ENCODE peak calls at places on chromosomes 6 and 20, in eight cellular contexts. H, G, P, O, W, C, X and E are unnamed samples.

GRCh38 chr20:4763261-4763660 is 41.6 kb downstream of the PRND start:
- DNase-seq in W (no peak), H (no peak), C (no peak), O (peak), X (no peak), P (no peak), G (no peak), E (no peak)

GRCh38 chr6:126546771-126547170 is 206.9 kb downstream of the CENPW start:
- DNase-seq in G (no peak), O (peak), P (no peak), H (no peak), W (no peak), C (no peak), X (no peak), E (no peak)

GRCh38 chr6:53524455-53524815 is 20.5 kb downstream of the GCLC start:
- DNase-seq in H (no peak), O (peak), W (no peak), X (no peak), C (no peak), P (no peak), G (peak), E (no peak)

GRCh38 chr20:23362392-23363256 is 642 bp downstream of the GZF1 start:
- DNase-seq in P (no peak), G (peak), C (peak), O (peak), H (peak), W (peak), X (no peak), E (no peak)

GRCh38 chr20:44800398-44801046 is 9.8 kb downstream of the RIMS4 start:
- DNase-seq in W (no peak), X (no peak), C (no peak), H (no peak), P (no peak), O (no peak), G (no peak), E (no peak)

GRCh38 chr20:43728686-43729255 is 2.0 kb upstream of the GTSF1L start:
- DNase-seq in G (no peak), W (no peak), P (no peak), X (no peak), O (no peak), C (no peak), H (no peak), E (no peak)

GRCh38 chr20:7272512-7272911 is 505.0 kb downstream of the BMP2 start:
- DNase-seq in C (no peak), P (no peak), O (peak), X (no peak), W (no peak), G (no peak), H (no peak), E (no peak)

GRCh38 chr20:44745560-44746366 is at the start of gene KCNK15:
- DNase-seq in O (peak), G (peak), P (no peak), H (peak), W (no peak), C (peak), X (peak), E (no peak)

GRCh38 chr6:36963451-36964290 is 9.1 kb downstream of the PI16 start:
- DNase-seq in W (no peak), P (no peak), O (no peak), H (no peak), C (peak), G (no peak), X (no peak), E (peak)

GRCh38 chr6:111550953-111551352 is 54.7 kb downstream of the TRAF3IP2 start:
- DNase-seq in W (no peak), X (no peak), H (no peak), G (no peak), C (no peak), O (peak), P (no peak), E (no peak)

GRCh38 chr6:166636191-166636938 is 9.3 kb upstream of the RPS6KA2 start:
- DNase-seq in H (no peak), X (no peak), G (no peak), O (peak), W (no peak), P (no peak), C (no peak), E (no peak)

GRCh38 chr20:47785900-47786762 is 850 bp upstream of the SULF2 start:
- DNase-seq in C (peak), H (peak), G (peak), X (peak), P (peak), O (peak), W (peak), E (peak)

GRCh38 chr20:51800769-51801219 is 1.5 kb downstream of the SALL4 start:
- DNase-seq in P (no peak), H (no peak), X (no peak), G (peak), O (peak), C (no peak), W (peak), E (no peak)

GRCh38 chr6:52233975-52234823 is 10.1 kb downstream of the IL17F start:
- DNase-seq in X (no peak), O (peak), H (no peak), G (peak), P (peak), C (peak), W (peak), E (peak)

GRCh38 chr6:143562143-143562542 is 50.6 kb upstream of the FUCA2 start:
- DNase-seq in W (no peak), P (no peak), H (no peak), G (no peak), O (no peak), X (no peak), C (no peak), E (no peak)

GRCh38 chr6:27296106-27296783 is 15.8 kb downstream of the POM121L2 start:
- DNase-seq in W (no peak), X (no peak), H (no peak), O (peak), P (no peak), G (peak), C (no peak), E (no peak)

GRCh38 chr6:45021652-45022051 is 306.5 kb upstream of the RUNX2 start:
- DNase-seq in C (no peak), P (no peak), H (no peak), G (no peak), O (no peak), W (no peak), X (no peak), E (no peak)

GRCh38 chr6:161882196-161882595 is 608.3 kb upstream of the AGPAT4 start:
- DNase-seq in G (no peak), O (no peak), C (no peak), P (no peak), W (peak), X (no peak), H (no peak), E (no peak)

GRCh38 chr6:152948150-152948768 is 34.6 kb downstream of the FBXO5 start:
- DNase-seq in W (no peak), P (peak), C (peak), G (peak), O (peak), X (no peak), H (no peak), E (peak)

GRCh38 chr6:2738373-2738979 is 12.2 kb downstream of the MYLK4 start:
- DNase-seq in C (peak), H (peak), P (no peak), G (peak), X (no peak), W (peak), O (peak), E (peak)

GRCh38 chr6:159615923-159616322 is 77.1 kb downstream of the SOD2 start:
- DNase-seq in P (no peak), W (no peak), O (peak), H (no peak), C (no peak), X (no peak), G (no peak), E (no peak)

GRCh38 chr20:31566658-31567379 is 38.3 kb upstream of the ID1 start:
- DNase-seq in G (peak), C (no peak), W (no peak), X (no peak), P (no peak), O (no peak), H (no peak), E (no peak)

GRCh38 chr20:33531047-33531877 is 41.4 kb downstream of the CBFA2T2 start:
- DNase-seq in X (no peak), G (peak), O (peak), H (no peak), C (no peak), W (no peak), P (no peak), E (no peak)

GRCh38 chr20:41567615-41568014 is 50.6 kb downstream of the CHD6 start:
- DNase-seq in O (no peak), X (no peak), C (no peak), H (no peak), G (no peak), W (no peak), P (no peak), E (no peak)

GRCh38 chr6:20879526-20879925 is 345.3 kb downstream of the CDKAL1 start:
- DNase-seq in C (no peak), O (peak), P (no peak), X (no peak), G (no peak), H (no peak), W (no peak), E (no peak)

GRCh38 chr20:20549267-20549612 is 163.2 kb downstream of the RALGAPA2 start:
- DNase-seq in W (peak), H (no peak), G (peak), O (no peak), C (no peak), P (no peak), X (no peak), E (no peak)

GRCh38 chr20:50504231-50504823 is 5.9 kb upstream of the PTPN1 start:
- DNase-seq in W (no peak), H (no peak), C (no peak), G (no peak), P (no peak), O (no peak), X (no peak), E (no peak)

GRCh38 chr6:16688984-16689636 is 72.2 kb downstream of the ATXN1 start:
- DNase-seq in X (no peak), H (no peak), P (no peak), C (no peak), O (peak), W (no peak), G (no peak), E (no peak)

GRCh38 chr6:86192123-86192522 is 549.4 kb upstream of the SYNCRIP start:
- DNase-seq in C (peak), P (no peak), W (no peak), X (no peak), G (peak), O (no peak), H (no peak), E (no peak)

GRCh38 chr6:155084431-155085123 is 89.5 kb downstream of the TIAM2 start:
- DNase-seq in X (no peak), H (no peak), P (no peak), W (no peak), G (no peak), O (peak), C (no peak), E (no peak)

GRCh38 chr6:117600008-117600743 is 2.1 kb downstream of the GOPC start:
- DNase-seq in G (no peak), W (no peak), X (no peak), P (no peak), O (peak), H (no peak), C (no peak), E (no peak)

GRCh38 chr6:53587291-53587690 is 42.4 kb upstream of the GCLC start:
- DNase-seq in W (no peak), G (no peak), X (no peak), O (no peak), P (no peak), H (no peak), C (no peak), E (no peak)

GRCh38 chr20:17666491-17666890 is 15.6 kb downstream of the RRBP1 start:
- DNase-seq in C (no peak), G (no peak), O (peak), H (no peak), P (no peak), X (no peak), W (no peak), E (no peak)

GRCh38 chr6:19368511-19368910 is 468.7 kb upstream of the ID4 start:
- DNase-seq in C (no peak), W (no peak), H (no peak), P (peak), O (peak), G (no peak), X (no peak), E (no peak)

GRCh38 chr6:14781707-14782306 is 464.1 kb upstream of the JARID2 start:
- DNase-seq in W (no peak), H (no peak), C (no peak), G (no peak), O (no peak), P (no peak), X (no peak), E (no peak)

GRCh38 chr6:146913842-146914562 is 290.2 kb upstream of the STXBP5 start:
- DNase-seq in O (peak), X (no peak), P (peak), C (no peak), H (peak), G (peak), W (peak), E (no peak)
- TF ChIP-seq CTCF in O (no peak), X (no peak), P (no peak), C (no peak), H (no peak), G (no peak), W (no peak), E (no peak)

DNA sequence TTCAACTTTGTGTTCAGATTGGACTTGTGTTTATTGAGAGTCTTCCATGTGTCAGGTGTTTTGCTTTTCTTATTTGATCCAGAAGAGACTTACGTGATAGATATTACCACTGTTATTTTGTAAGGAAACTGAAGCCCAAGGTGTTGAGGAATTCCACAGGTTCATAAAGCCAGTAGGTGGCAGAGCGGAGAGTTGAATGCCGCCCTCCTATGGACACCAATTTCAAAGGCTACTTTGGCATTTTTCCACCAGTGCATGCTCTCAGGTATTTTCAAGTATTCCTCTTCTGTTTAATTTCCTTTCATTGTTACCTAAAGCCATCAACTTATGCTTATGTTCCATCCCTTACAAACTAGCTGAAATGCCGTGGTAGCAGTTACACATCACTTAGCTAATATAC is 14.0 kb upstream of the COL10A1 start:
- DNase-seq in X (no peak), G (peak), P (no peak), H (no peak), C (no peak), O (no peak), W (no peak), E (no peak)
- TF ChIP-seq CTCF in X (no peak), G (peak), P (no peak), H (no peak), C (no peak), O (no peak), W (no peak), E (no peak)

GRCh38 chr6:113758214-113758613 is 98.9 kb upstream of the MARCKS start:
- DNase-seq in H (no peak), O (no peak), P (no peak), X (no peak), W (no peak), C (no peak), G (no peak), E (no peak)

GRCh38 chr6:113754291-113754690 is 102.9 kb upstream of the MARCKS start:
- DNase-seq in O (no peak), P (no peak), C (no peak), X (no peak), G (no peak), H (no peak), W (no peak), E (no peak)

GRCh38 chr6:113758725-113759576 is 98.2 kb upstream of the MARCKS start:
- DNase-seq in O (peak), G (no peak), H (no peak), P (no peak), X (no peak), C (no peak), W (no peak), E (no peak)

GRCh38 chr6:113755449-113756289 is 101.5 kb upstream of the MARCKS start:
- DNase-seq in G (no peak), O (no peak), C (peak), W (no peak), P (no peak), X (peak), H (no peak), E (peak)

DNA sequence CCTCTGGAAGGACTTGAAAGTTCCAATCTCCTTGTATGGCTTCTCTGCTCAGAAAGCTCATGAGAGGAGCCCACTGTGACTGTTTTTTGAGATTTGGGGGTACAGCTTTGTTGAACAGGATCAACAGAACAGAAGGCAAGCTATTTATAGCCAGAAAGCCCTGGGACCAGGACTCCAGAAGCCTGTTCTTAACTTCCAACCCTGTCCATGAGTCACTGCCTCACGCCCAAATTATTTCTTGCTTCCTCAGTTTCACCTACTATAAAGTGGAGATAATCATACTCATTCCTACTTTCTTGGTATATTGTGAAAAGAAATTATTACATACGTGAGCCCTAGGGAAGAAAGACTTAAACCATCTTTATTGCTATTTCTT is 100.9 kb upstream of the MARCKS start:
- DNase-seq in X (no peak), H (no peak), P (no peak), C (no peak), G (no peak), O (no peak), W (no peak), E (no peak)
- TF ChIP-seq CTCF in X (no peak), H (no peak), P (no peak), C (no peak), G (no peak), O (no peak), W (no peak), E (no peak)

DNA sequence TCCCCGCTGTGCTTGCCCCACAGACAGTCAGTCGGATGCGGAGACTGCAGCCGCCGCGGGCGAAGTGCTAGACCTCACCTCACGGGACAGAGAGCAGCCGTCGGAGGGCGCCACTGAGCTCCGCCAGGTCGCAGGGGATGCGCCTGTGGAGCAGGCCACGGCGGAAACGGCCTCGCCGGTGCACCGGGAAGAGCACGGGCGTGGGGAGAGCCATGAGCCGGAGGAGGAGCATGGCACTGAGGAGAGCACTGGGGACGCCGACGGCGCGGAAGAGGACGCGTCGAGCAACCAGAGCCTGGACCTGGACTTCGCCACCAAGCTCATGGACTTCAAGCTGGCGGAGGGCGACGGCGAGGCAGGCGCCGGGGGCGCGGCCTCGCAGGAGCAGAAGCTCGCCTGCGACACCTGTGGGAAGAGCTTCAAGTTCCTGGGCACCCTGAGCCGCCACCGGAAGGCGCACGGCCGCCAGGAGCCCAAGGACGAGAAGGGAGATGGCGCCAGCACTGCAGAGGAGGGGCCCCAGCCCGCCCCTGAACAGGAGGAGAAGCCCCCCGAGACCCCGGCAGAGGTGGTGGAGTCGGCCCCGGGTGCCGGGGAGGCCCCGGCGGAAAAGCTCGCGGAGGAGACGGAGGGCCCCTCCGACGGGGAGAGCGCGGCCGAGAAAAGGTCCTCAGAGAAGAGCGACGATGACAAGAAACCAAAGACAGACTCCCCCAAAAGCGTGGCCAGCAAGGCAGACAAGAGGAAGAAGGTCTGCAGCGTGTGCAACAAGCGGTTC is 66.4 kb downstream of the SSR1 start:
- DNase-seq in C (no peak), X (no peak), H (no peak), O (no peak), W (no peak), G (no peak), P (no peak), E (no peak)
- TF ChIP-seq CTCF in C (no peak), X (no peak), H (no peak), O (no peak), W (no peak), G (no peak), P (no peak), E (no peak)

GRCh38 chr20:21994203-21994602 is 288.7 kb downstream of the PAX1 start:
- DNase-seq in P (no peak), C (no peak), G (no peak), O (no peak), W (no peak), H (no peak), X (no peak), E (no peak)
- TF ChIP-seq CTCF in P (no peak), C (no peak), G (no peak), O (no peak), W (no peak), H (no peak), X (no peak), E (no peak)

GRCh38 chr6:170583736-170584180 is 679 bp downstream of the PDCD2 start:
- DNase-seq in W (no peak), O (no peak), H (no peak), P (no peak), X (no peak), C (peak), G (no peak), E (peak)
- TF ChIP-seq CTCF in W (no peak), O (no peak), H (no peak), P (peak), X (no peak), C (no peak), G (no peak), E (no peak)

GRCh38 chr20:53828673-53829085 is 235.0 kb upstream of the ZNF217 start:
- DNase-seq in X (no peak), P (peak), W (peak), H (no peak), C (no peak), G (peak), O (peak), E (no peak)
- TF ChIP-seq CTCF in X (no peak), P (no peak), W (no peak), H (no peak), C (no peak), G (peak), O (peak), E (no peak)

DNA sequence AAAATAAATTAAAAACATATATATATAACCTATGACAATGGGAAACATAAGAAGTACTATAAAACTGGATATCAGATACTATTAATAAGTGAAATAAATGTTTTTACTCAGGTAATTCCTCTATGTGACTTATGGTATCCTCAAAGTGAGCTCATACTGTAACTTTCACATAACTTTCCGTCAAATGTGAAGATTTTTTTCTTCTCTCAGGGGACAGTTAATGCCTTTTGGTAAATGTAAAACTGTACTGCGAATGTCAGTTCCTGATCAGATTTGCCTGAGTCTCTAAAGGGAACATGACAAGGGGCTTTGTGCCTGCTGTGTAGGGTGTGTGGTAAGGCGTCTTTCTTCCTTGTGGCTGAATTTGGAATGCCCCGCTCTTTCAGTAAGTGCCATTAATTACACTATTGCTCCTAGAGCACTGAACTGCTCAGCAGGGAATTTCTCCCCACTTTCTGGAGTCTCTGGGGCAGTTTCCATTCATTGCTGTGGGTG is 271.8 kb downstream of the PRL start:
- DNase-seq in P (no peak), W (no peak), C (peak), H (no peak), O (no peak), X (no peak), G (no peak), E (peak)
- TF ChIP-seq CTCF in P (no peak), W (no peak), C (no peak), H (no peak), O (no peak), X (no peak), G (no peak), E (no peak)